ENCODE peak calls at places on chromosomes 4 and X, in eight cellular contexts. K is naive thymus-derived CD8-positive, alpha-beta T cell; M is RWPE2; B is A549; T is activated T-cell treated with anti-CD3 and anti-CD28 coated beads, Interleukin-2, amount 50 U/mL, for 72 hours; S is HCT116; X is Right ventricle myocardium superior; W is thoracic aorta. U is an unnamed sample.

GRCh38 chr4:150302553-150302952 is 224.3 kb downstream of the DCLK2 start:
- ATAC-seq in M (peak; percentile 89), B (no peak), S (no peak), W (peak; percentile 65), T (peak; percentile 73), K (no peak), X (no peak), U (peak; percentile 38)

GRCh38 chrX:15714529-15714928 is 23.5 kb upstream of the CA5B start:
- ATAC-seq in M (peak; percentile 52), S (no peak), X (peak; percentile 81), W (no peak), T (no peak), K (no peak), B (no peak), U (peak; percentile 31)

GRCh38 chr4:174983128-174983750 is 65.1 kb downstream of the ADAM29 start:
- ATAC-seq in X (no peak), B (no peak), W (no peak), M (no peak), K (no peak), T (no peak), S (no peak), U (no peak)

GRCh38 chrX:46295963-46296362 is 249.3 kb downstream of the ZNF674 start:
- ATAC-seq in S (no peak), W (no peak), X (no peak), B (no peak), M (no peak), K (no peak), T (no peak), U (no peak)

GRCh38 chrX:63525491-63525890 is 174.4 kb upstream of the SPIN4 start:
- ATAC-seq in B (no peak), T (no peak), S (no peak), K (no peak), W (no peak), X (no peak), M (no peak), U (no peak)

GRCh38 chr4:123411976-123412589 is 15.5 kb downstream of the SPRY1 start:
- ATAC-seq in W (no peak), B (no peak), K (no peak), S (no peak), X (no peak), T (peak; percentile 55), M (no peak), U (no peak)

GRCh38 chr4:118772149-118773081 is 63.5 kb downstream of the SEC24D start:
- ATAC-seq in W (peak; percentile 31), B (peak; percentile 71), T (peak; percentile 65), K (peak; percentile 70), S (peak; percentile 78), X (peak; percentile 85), M (peak; percentile 69), U (peak; percentile 68)

GRCh38 chr4:107153228-107153627 is 117.1 kb upstream of the DKK2 start:
- ATAC-seq in S (peak; percentile 76), X (no peak), T (no peak), B (no peak), K (no peak), M (no peak), W (no peak), U (no peak)

GRCh38 chr4:150130953-150131352 is 52.7 kb downstream of the DCLK2 start:
- ATAC-seq in M (no peak), X (no peak), K (no peak), W (no peak), S (no peak), B (no peak), T (no peak), U (peak; percentile 74)

GRCh38 chrX:357035-357692 is 29.5 kb downstream of the PPP2R3B start:
- ATAC-seq in S (no peak), M (no peak), X (no peak), T (peak; percentile 61), K (peak; percentile 55), B (no peak), W (no peak), U (no peak)

GRCh38 chr4:87103691-87104187 is 116.7 kb downstream of the KLHL8 start:
- ATAC-seq in X (no peak), B (no peak), W (peak; percentile 30), S (peak; percentile 13), K (peak; percentile 81), M (peak; percentile 69), T (peak; percentile 75), U (peak; percentile 37)

U was measured in SK-N-SH treated with all-trans-retinoic acid at 6 μM for 48 hours.